ENCODE peak calls at places on chromosomes 12 and 14, in five cellular contexts. One of them, this sample, is unnamed.

GRCh38 chr12:91811481-91812287 is 334.0 kb downstream of the BTG1 start:
- DNase-seq in M059J: peak; percentile 50
- DNase-seq in activated T-helper 1 cell treated with anti-CD3 and anti-CD28 coated beads, Interleukin-12 subunit alpha, Interleukin-12 subunit beta, Interleukin-2, Interleukin-4 antibody, amounts not matched to agents 30 ng/mL and 10 ng/mL and 1 ng/mL, durations not matched to agents 14 hours and 24 hours and 36 hours: peak; percentile 35
- DNase-seq in sciatic nerve: peak; percentile 87
- DNase-seq in epithelial cell of proximal tubule: peak; percentile 7
- DNase-seq in this sample: no peak

GRCh38 chr12:106601031-106601430 is 18.2 kb downstream of the RFX4 start:
- DNase-seq in M059J: peak; percentile 11
- DNase-seq in activated T-helper 1 cell treated with anti-CD3 and anti-CD28 coated beads, Interleukin-12 subunit alpha, Interleukin-12 subunit beta, Interleukin-2, Interleukin-4 antibody, amounts not matched to agents 30 ng/mL and 10 ng/mL and 1 ng/mL, durations not matched to agents 14 hours and 24 hours and 36 hours: no peak
- DNase-seq in sciatic nerve: no peak
- DNase-seq in epithelial cell of proximal tubule: no peak
- DNase-seq in this sample: no peak

GRCh38 chr12:7042847-7043246 is 17.7 kb upstream of the C1S start:
- DNase-seq in M059J: peak; percentile 54
- DNase-seq in activated T-helper 1 cell treated with anti-CD3 and anti-CD28 coated beads, Interleukin-12 subunit alpha, Interleukin-12 subunit beta, Interleukin-2, Interleukin-4 antibody, amounts not matched to agents 30 ng/mL and 10 ng/mL and 1 ng/mL, durations not matched to agents 14 hours and 24 hours and 36 hours: no peak
- DNase-seq in sciatic nerve: no peak
- DNase-seq in epithelial cell of proximal tubule: peak; percentile 19
- DNase-seq in this sample: no peak

GRCh38 chr14:93970589-93970966 is 5.8 kb downstream of the ASB2 start:
- DNase-seq in M059J: no peak
- DNase-seq in activated T-helper 1 cell treated with anti-CD3 and anti-CD28 coated beads, Interleukin-12 subunit alpha, Interleukin-12 subunit beta, Interleukin-2, Interleukin-4 antibody, amounts not matched to agents 30 ng/mL and 10 ng/mL and 1 ng/mL, durations not matched to agents 14 hours and 24 hours and 36 hours: no peak
- DNase-seq in sciatic nerve: no peak
- DNase-seq in epithelial cell of proximal tubule: no peak
- DNase-seq in this sample: no peak

GRCh38 chr14:104678901-104679705 is 10.3 kb upstream of the INF2 start:
- DNase-seq in M059J: no peak
- DNase-seq in activated T-helper 1 cell treated with anti-CD3 and anti-CD28 coated beads, Interleukin-12 subunit alpha, Interleukin-12 subunit beta, Interleukin-2, Interleukin-4 antibody, amounts not matched to agents 30 ng/mL and 10 ng/mL and 1 ng/mL, durations not matched to agents 14 hours and 24 hours and 36 hours: no peak
- DNase-seq in sciatic nerve: no peak
- DNase-seq in epithelial cell of proximal tubule: no peak
- DNase-seq in this sample: no peak

GRCh38 chr12:114186241-114187002 is 219.5 kb downstream of the TBX5 start:
- DNase-seq in M059J: no peak
- DNase-seq in activated T-helper 1 cell treated with anti-CD3 and anti-CD28 coated beads, Interleukin-12 subunit alpha, Interleukin-12 subunit beta, Interleukin-2, Interleukin-4 antibody, amounts not matched to agents 30 ng/mL and 10 ng/mL and 1 ng/mL, durations not matched to agents 14 hours and 24 hours and 36 hours: no peak
- DNase-seq in sciatic nerve: no peak
- DNase-seq in epithelial cell of proximal tubule: no peak
- DNase-seq in this sample: no peak

GRCh38 chr14:74438351-74438915 is 12.4 kb upstream of the SYNDIG1L start:
- DNase-seq in M059J: no peak
- DNase-seq in activated T-helper 1 cell treated with anti-CD3 and anti-CD28 coated beads, Interleukin-12 subunit alpha, Interleukin-12 subunit beta, Interleukin-2, Interleukin-4 antibody, amounts not matched to agents 30 ng/mL and 10 ng/mL and 1 ng/mL, durations not matched to agents 14 hours and 24 hours and 36 hours: no peak
- DNase-seq in sciatic nerve: no peak
- DNase-seq in epithelial cell of proximal tubule: no peak
- DNase-seq in this sample: no peak

GRCh38 chr12:31390991-31391390 is 65.0 kb upstream of the SINHCAF start:
- DNase-seq in M059J: no peak
- DNase-seq in activated T-helper 1 cell treated with anti-CD3 and anti-CD28 coated beads, Interleukin-12 subunit alpha, Interleukin-12 subunit beta, Interleukin-2, Interleukin-4 antibody, amounts not matched to agents 30 ng/mL and 10 ng/mL and 1 ng/mL, durations not matched to agents 14 hours and 24 hours and 36 hours: no peak
- DNase-seq in sciatic nerve: no peak
- DNase-seq in epithelial cell of proximal tubule: no peak
- DNase-seq in this sample: no peak

GRCh38 chr14:68216072-68216471 is 396.5 kb downstream of the RAD51B start:
- DNase-seq in M059J: no peak
- DNase-seq in activated T-helper 1 cell treated with anti-CD3 and anti-CD28 coated beads, Interleukin-12 subunit alpha, Interleukin-12 subunit beta, Interleukin-2, Interleukin-4 antibody, amounts not matched to agents 30 ng/mL and 10 ng/mL and 1 ng/mL, durations not matched to agents 14 hours and 24 hours and 36 hours: no peak
- DNase-seq in sciatic nerve: no peak
- DNase-seq in epithelial cell of proximal tubule: no peak
- DNase-seq in this sample: no peak

GRCh38 chr14:61145903-61146411 is 135.2 kb downstream of the TMEM30B start:
- DNase-seq in M059J: peak; percentile 90
- DNase-seq in activated T-helper 1 cell treated with anti-CD3 and anti-CD28 coated beads, Interleukin-12 subunit alpha, Interleukin-12 subunit beta, Interleukin-2, Interleukin-4 antibody, amounts not matched to agents 30 ng/mL and 10 ng/mL and 1 ng/mL, durations not matched to agents 14 hours and 24 hours and 36 hours: no peak
- DNase-seq in sciatic nerve: no peak
- DNase-seq in epithelial cell of proximal tubule: no peak
- DNase-seq in this sample: no peak

GRCh38 chr12:113019045-113019444 is 37.5 kb upstream of the DTX1 start:
- DNase-seq in M059J: peak; percentile 63
- DNase-seq in activated T-helper 1 cell treated with anti-CD3 and anti-CD28 coated beads, Interleukin-12 subunit alpha, Interleukin-12 subunit beta, Interleukin-2, Interleukin-4 antibody, amounts not matched to agents 30 ng/mL and 10 ng/mL and 1 ng/mL, durations not matched to agents 14 hours and 24 hours and 36 hours: no peak
- DNase-seq in sciatic nerve: no peak
- DNase-seq in epithelial cell of proximal tubule: no peak
- DNase-seq in this sample: no peak

GRCh38 chr14:60648934-60649814 is at the start of gene SIX1:
- DNase-seq in M059J: peak; percentile 91
- DNase-seq in activated T-helper 1 cell treated with anti-CD3 and anti-CD28 coated beads, Interleukin-12 subunit alpha, Interleukin-12 subunit beta, Interleukin-2, Interleukin-4 antibody, amounts not matched to agents 30 ng/mL and 10 ng/mL and 1 ng/mL, durations not matched to agents 14 hours and 24 hours and 36 hours: no peak
- DNase-seq in sciatic nerve: peak; percentile 86
- DNase-seq in epithelial cell of proximal tubule: no peak
- DNase-seq in this sample: peak; percentile 34

GRCh38 chr12:71392521-71393145 is 47.0 kb upstream of the LGR5 start:
- DNase-seq in M059J: peak; percentile 67
- DNase-seq in activated T-helper 1 cell treated with anti-CD3 and anti-CD28 coated beads, Interleukin-12 subunit alpha, Interleukin-12 subunit beta, Interleukin-2, Interleukin-4 antibody, amounts not matched to agents 30 ng/mL and 10 ng/mL and 1 ng/mL, durations not matched to agents 14 hours and 24 hours and 36 hours: no peak
- DNase-seq in sciatic nerve: no peak
- DNase-seq in epithelial cell of proximal tubule: peak; percentile 57
- DNase-seq in this sample: peak; percentile 75

GRCh38 chr12:3178671-3179413 is 101.7 kb downstream of the TSPAN9 start:
- DNase-seq in M059J: no peak
- DNase-seq in activated T-helper 1 cell treated with anti-CD3 and anti-CD28 coated beads, Interleukin-12 subunit alpha, Interleukin-12 subunit beta, Interleukin-2, Interleukin-4 antibody, amounts not matched to agents 30 ng/mL and 10 ng/mL and 1 ng/mL, durations not matched to agents 14 hours and 24 hours and 36 hours: no peak
- DNase-seq in sciatic nerve: no peak
- DNase-seq in epithelial cell of proximal tubule: no peak
- DNase-seq in this sample: no peak

GRCh38 chr12:30985814-30986452 is 59.4 kb downstream of the TSPAN11 start:
- DNase-seq in M059J: peak; percentile 38
- DNase-seq in activated T-helper 1 cell treated with anti-CD3 and anti-CD28 coated beads, Interleukin-12 subunit alpha, Interleukin-12 subunit beta, Interleukin-2, Interleukin-4 antibody, amounts not matched to agents 30 ng/mL and 10 ng/mL and 1 ng/mL, durations not matched to agents 14 hours and 24 hours and 36 hours: no peak
- DNase-seq in sciatic nerve: peak; percentile 76
- DNase-seq in epithelial cell of proximal tubule: no peak
- DNase-seq in this sample: no peak

GRCh38 chr14:106268013-106268727 is 741.8 kb downstream of the TMEM121 start:
- DNase-seq in M059J: no peak
- DNase-seq in activated T-helper 1 cell treated with anti-CD3 and anti-CD28 coated beads, Interleukin-12 subunit alpha, Interleukin-12 subunit beta, Interleukin-2, Interleukin-4 antibody, amounts not matched to agents 30 ng/mL and 10 ng/mL and 1 ng/mL, durations not matched to agents 14 hours and 24 hours and 36 hours: peak; percentile 69
- DNase-seq in sciatic nerve: no peak
- DNase-seq in epithelial cell of proximal tubule: no peak
- DNase-seq in this sample: no peak

GRCh38 chr12:99619389-99620158 is 28.0 kb upstream of the GARIN6 start:
- DNase-seq in M059J: peak; percentile 47
- DNase-seq in activated T-helper 1 cell treated with anti-CD3 and anti-CD28 coated beads, Interleukin-12 subunit alpha, Interleukin-12 subunit beta, Interleukin-2, Interleukin-4 antibody, amounts not matched to agents 30 ng/mL and 10 ng/mL and 1 ng/mL, durations not matched to agents 14 hours and 24 hours and 36 hours: no peak
- DNase-seq in sciatic nerve: no peak
- DNase-seq in epithelial cell of proximal tubule: no peak
- DNase-seq in this sample: no peak

GRCh38 chr14:65352964-65353530 is 59.5 kb upstream of the FUT8 start:
- DNase-seq in M059J: peak; percentile 89
- DNase-seq in activated T-helper 1 cell treated with anti-CD3 and anti-CD28 coated beads, Interleukin-12 subunit alpha, Interleukin-12 subunit beta, Interleukin-2, Interleukin-4 antibody, amounts not matched to agents 30 ng/mL and 10 ng/mL and 1 ng/mL, durations not matched to agents 14 hours and 24 hours and 36 hours: no peak
- DNase-seq in sciatic nerve: no peak
- DNase-seq in epithelial cell of proximal tubule: peak; percentile 54
- DNase-seq in this sample: no peak

GRCh38 chr12:110744697-110745264 is 2.1 kb upstream of the PPP1CC start:
- DNase-seq in M059J: peak; percentile 64
- DNase-seq in activated T-helper 1 cell treated with anti-CD3 and anti-CD28 coated beads, Interleukin-12 subunit alpha, Interleukin-12 subunit beta, Interleukin-2, Interleukin-4 antibody, amounts not matched to agents 30 ng/mL and 10 ng/mL and 1 ng/mL, durations not matched to agents 14 hours and 24 hours and 36 hours: no peak
- DNase-seq in sciatic nerve: no peak
- DNase-seq in epithelial cell of proximal tubule: peak; percentile 10
- DNase-seq in this sample: peak; percentile 46

GRCh38 chr12:94145231-94145979 is 3.0 kb upstream of the PLXNC1 start:
- DNase-seq in M059J: peak; percentile 45
- DNase-seq in activated T-helper 1 cell treated with anti-CD3 and anti-CD28 coated beads, Interleukin-12 subunit alpha, Interleukin-12 subunit beta, Interleukin-2, Interleukin-4 antibody, amounts not matched to agents 30 ng/mL and 10 ng/mL and 1 ng/mL, durations not matched to agents 14 hours and 24 hours and 36 hours: no peak
- DNase-seq in sciatic nerve: no peak
- DNase-seq in epithelial cell of proximal tubule: no peak
- DNase-seq in this sample: no peak

GRCh38 chr12:54417712-54418440 is 1.2 kb downstream of the ITGA5 start:
- DNase-seq in M059J: peak; percentile 35
- DNase-seq in activated T-helper 1 cell treated with anti-CD3 and anti-CD28 coated beads, Interleukin-12 subunit alpha, Interleukin-12 subunit beta, Interleukin-2, Interleukin-4 antibody, amounts not matched to agents 30 ng/mL and 10 ng/mL and 1 ng/mL, durations not matched to agents 14 hours and 24 hours and 36 hours: no peak
- DNase-seq in sciatic nerve: no peak
- DNase-seq in epithelial cell of proximal tubule: no peak
- DNase-seq in this sample: no peak

GRCh38 chr12:67042697-67043131 is 226.4 kb upstream of the CAND1 start:
- DNase-seq in M059J: peak; percentile 71
- DNase-seq in activated T-helper 1 cell treated with anti-CD3 and anti-CD28 coated beads, Interleukin-12 subunit alpha, Interleukin-12 subunit beta, Interleukin-2, Interleukin-4 antibody, amounts not matched to agents 30 ng/mL and 10 ng/mL and 1 ng/mL, durations not matched to agents 14 hours and 24 hours and 36 hours: no peak
- DNase-seq in sciatic nerve: no peak
- DNase-seq in epithelial cell of proximal tubule: peak; percentile 26
- DNase-seq in this sample: peak; percentile 70

GRCh38 chr14:71711619-71712018 is 220.6 kb upstream of the RGS6 start:
- DNase-seq in M059J: peak; percentile 75
- DNase-seq in activated T-helper 1 cell treated with anti-CD3 and anti-CD28 coated beads, Interleukin-12 subunit alpha, Interleukin-12 subunit beta, Interleukin-2, Interleukin-4 antibody, amounts not matched to agents 30 ng/mL and 10 ng/mL and 1 ng/mL, durations not matched to agents 14 hours and 24 hours and 36 hours: no peak
- DNase-seq in sciatic nerve: no peak
- DNase-seq in epithelial cell of proximal tubule: peak; percentile 52
- DNase-seq in this sample: peak; percentile 91

GRCh38 chr12:92784356-92784755 is 81.6 kb downstream of the PLEKHG7 start:
- DNase-seq in M059J: no peak
- DNase-seq in activated T-helper 1 cell treated with anti-CD3 and anti-CD28 coated beads, Interleukin-12 subunit alpha, Interleukin-12 subunit beta, Interleukin-2, Interleukin-4 antibody, amounts not matched to agents 30 ng/mL and 10 ng/mL and 1 ng/mL, durations not matched to agents 14 hours and 24 hours and 36 hours: no peak
- DNase-seq in sciatic nerve: no peak
- DNase-seq in epithelial cell of proximal tubule: no peak
- DNase-seq in this sample: no peak

GRCh38 chr12:123840765-123841425 is 78.8 kb downstream of the DNAH10 start:
- DNase-seq in M059J: no peak
- DNase-seq in activated T-helper 1 cell treated with anti-CD3 and anti-CD28 coated beads, Interleukin-12 subunit alpha, Interleukin-12 subunit beta, Interleukin-2, Interleukin-4 antibody, amounts not matched to agents 30 ng/mL and 10 ng/mL and 1 ng/mL, durations not matched to agents 14 hours and 24 hours and 36 hours: no peak
- DNase-seq in sciatic nerve: no peak
- DNase-seq in epithelial cell of proximal tubule: no peak
- DNase-seq in this sample: no peak

GRCh38 chr14:101125719-101126375 is 222.3 kb upstream of the RTL1 start:
- DNase-seq in M059J: no peak
- DNase-seq in activated T-helper 1 cell treated with anti-CD3 and anti-CD28 coated beads, Interleukin-12 subunit alpha, Interleukin-12 subunit beta, Interleukin-2, Interleukin-4 antibody, amounts not matched to agents 30 ng/mL and 10 ng/mL and 1 ng/mL, durations not matched to agents 14 hours and 24 hours and 36 hours: no peak
- DNase-seq in sciatic nerve: peak; percentile 43
- DNase-seq in epithelial cell of proximal tubule: no peak
- DNase-seq in this sample: no peak

GRCh38 chr12:75633789-75634188 is 122.4 kb upstream of the KRR1 start:
- DNase-seq in M059J: no peak
- DNase-seq in activated T-helper 1 cell treated with anti-CD3 and anti-CD28 coated beads, Interleukin-12 subunit alpha, Interleukin-12 subunit beta, Interleukin-2, Interleukin-4 antibody, amounts not matched to agents 30 ng/mL and 10 ng/mL and 1 ng/mL, durations not matched to agents 14 hours and 24 hours and 36 hours: no peak
- DNase-seq in sciatic nerve: no peak
- DNase-seq in epithelial cell of proximal tubule: no peak
- DNase-seq in this sample: no peak

GRCh38 chr12:29589271-29589670 is 91.8 kb upstream of the OVCH1 start:
- DNase-seq in M059J: no peak
- DNase-seq in activated T-helper 1 cell treated with anti-CD3 and anti-CD28 coated beads, Interleukin-12 subunit alpha, Interleukin-12 subunit beta, Interleukin-2, Interleukin-4 antibody, amounts not matched to agents 30 ng/mL and 10 ng/mL and 1 ng/mL, durations not matched to agents 14 hours and 24 hours and 36 hours: no peak
- DNase-seq in sciatic nerve: no peak
- DNase-seq in epithelial cell of proximal tubule: no peak
- DNase-seq in this sample: no peak

GRCh38 chr12:112374166-112374740 is 8.0 kb downstream of the HECTD4 start:
- DNase-seq in M059J: no peak
- DNase-seq in activated T-helper 1 cell treated with anti-CD3 and anti-CD28 coated beads, Interleukin-12 subunit alpha, Interleukin-12 subunit beta, Interleukin-2, Interleukin-4 antibody, amounts not matched to agents 30 ng/mL and 10 ng/mL and 1 ng/mL, durations not matched to agents 14 hours and 24 hours and 36 hours: no peak
- DNase-seq in sciatic nerve: no peak
- DNase-seq in epithelial cell of proximal tubule: no peak
- DNase-seq in this sample: no peak

GRCh38 chr12:107088912-107089311 is 4.4 kb downstream of the CRY1 start:
- DNase-seq in M059J: no peak
- DNase-seq in activated T-helper 1 cell treated with anti-CD3 and anti-CD28 coated beads, Interleukin-12 subunit alpha, Interleukin-12 subunit beta, Interleukin-2, Interleukin-4 antibody, amounts not matched to agents 30 ng/mL and 10 ng/mL and 1 ng/mL, durations not matched to agents 14 hours and 24 hours and 36 hours: no peak
- DNase-seq in sciatic nerve: no peak
- DNase-seq in epithelial cell of proximal tubule: no peak
- DNase-seq in this sample: no peak

GRCh38 chr12:110077769-110078168 is 29.4 kb upstream of the C12orf76 start:
- DNase-seq in M059J: no peak
- DNase-seq in activated T-helper 1 cell treated with anti-CD3 and anti-CD28 coated beads, Interleukin-12 subunit alpha, Interleukin-12 subunit beta, Interleukin-2, Interleukin-4 antibody, amounts not matched to agents 30 ng/mL and 10 ng/mL and 1 ng/mL, durations not matched to agents 14 hours and 24 hours and 36 hours: no peak
- DNase-seq in sciatic nerve: no peak
- DNase-seq in epithelial cell of proximal tubule: no peak
- DNase-seq in this sample: no peak

GRCh38 chr12:24948452-24948815 is 467 bp downstream of the BCAT1 start:
- DNase-seq in M059J: peak; percentile 64
- DNase-seq in activated T-helper 1 cell treated with anti-CD3 and anti-CD28 coated beads, Interleukin-12 subunit alpha, Interleukin-12 subunit beta, Interleukin-2, Interleukin-4 antibody, amounts not matched to agents 30 ng/mL and 10 ng/mL and 1 ng/mL, durations not matched to agents 14 hours and 24 hours and 36 hours: peak; percentile 17
- DNase-seq in sciatic nerve: no peak
- DNase-seq in epithelial cell of proximal tubule: no peak
- DNase-seq in this sample: no peak

GRCh38 chr14:55102141-55102547 is 26.9 kb upstream of the LGALS3 start:
- DNase-seq in M059J: peak; percentile 98
- DNase-seq in activated T-helper 1 cell treated with anti-CD3 and anti-CD28 coated beads, Interleukin-12 subunit alpha, Interleukin-12 subunit beta, Interleukin-2, Interleukin-4 antibody, amounts not matched to agents 30 ng/mL and 10 ng/mL and 1 ng/mL, durations not matched to agents 14 hours and 24 hours and 36 hours: peak; percentile 41
- DNase-seq in sciatic nerve: peak; percentile 81
- DNase-seq in epithelial cell of proximal tubule: peak; percentile 76
- DNase-seq in this sample: peak; percentile 67

GRCh38 chr12:89067436-89067835 is 284.9 kb downstream of the DUSP6 start:
- DNase-seq in M059J: peak; percentile 94
- DNase-seq in activated T-helper 1 cell treated with anti-CD3 and anti-CD28 coated beads, Interleukin-12 subunit alpha, Interleukin-12 subunit beta, Interleukin-2, Interleukin-4 antibody, amounts not matched to agents 30 ng/mL and 10 ng/mL and 1 ng/mL, durations not matched to agents 14 hours and 24 hours and 36 hours: no peak
- DNase-seq in sciatic nerve: no peak
- DNase-seq in epithelial cell of proximal tubule: peak; percentile 88
- DNase-seq in this sample: no peak

GRCh38 chr14:21825147-21825743 is 151.6 kb upstream of the OR4E1 start:
- DNase-seq in M059J: no peak
- DNase-seq in activated T-helper 1 cell treated with anti-CD3 and anti-CD28 coated beads, Interleukin-12 subunit alpha, Interleukin-12 subunit beta, Interleukin-2, Interleukin-4 antibody, amounts not matched to agents 30 ng/mL and 10 ng/mL and 1 ng/mL, durations not matched to agents 14 hours and 24 hours and 36 hours: peak; percentile 14
- DNase-seq in sciatic nerve: no peak
- DNase-seq in epithelial cell of proximal tubule: no peak
- DNase-seq in this sample: no peak

GRCh38 chr12:49369723-49370145 is 2.5 kb downstream of the SPATS2 start:
- DNase-seq in M059J: peak; percentile 33
- DNase-seq in activated T-helper 1 cell treated with anti-CD3 and anti-CD28 coated beads, Interleukin-12 subunit alpha, Interleukin-12 subunit beta, Interleukin-2, Interleukin-4 antibody, amounts not matched to agents 30 ng/mL and 10 ng/mL and 1 ng/mL, durations not matched to agents 14 hours and 24 hours and 36 hours: no peak
- DNase-seq in sciatic nerve: no peak
- DNase-seq in epithelial cell of proximal tubule: no peak
- DNase-seq in this sample: no peak

GRCh38 chr14:20794644-20795369 is 7.8 kb downstream of the RNASE1 start:
- DNase-seq in M059J: no peak
- DNase-seq in activated T-helper 1 cell treated with anti-CD3 and anti-CD28 coated beads, Interleukin-12 subunit alpha, Interleukin-12 subunit beta, Interleukin-2, Interleukin-4 antibody, amounts not matched to agents 30 ng/mL and 10 ng/mL and 1 ng/mL, durations not matched to agents 14 hours and 24 hours and 36 hours: no peak
- DNase-seq in sciatic nerve: no peak
- DNase-seq in epithelial cell of proximal tubule: no peak
- DNase-seq in this sample: no peak

GRCh38 chr14:81273521-81273920 is 52.8 kb upstream of the GTF2A1 start:
- DNase-seq in M059J: no peak
- DNase-seq in activated T-helper 1 cell treated with anti-CD3 and anti-CD28 coated beads, Interleukin-12 subunit alpha, Interleukin-12 subunit beta, Interleukin-2, Interleukin-4 antibody, amounts not matched to agents 30 ng/mL and 10 ng/mL and 1 ng/mL, durations not matched to agents 14 hours and 24 hours and 36 hours: no peak
- DNase-seq in sciatic nerve: no peak
- DNase-seq in epithelial cell of proximal tubule: no peak
- DNase-seq in this sample: no peak

This sample was measured in retinal pigment epithelial cell.